ENCODE peak calls at places on chromosomes 11 and 22, in four cellular contexts. One of them, this sample, is unnamed.

GRCh38 chr11:84686726-84687125 is 940.4 kb downstream of the DLG2 start:
- DNase-seq in T-helper 2 cell: no peak
- DNase-seq in HCT116: no peak
- DNase-seq in activated CD4-positive, CD25-positive, alpha-beta regulatory T cell treated with anti-CD3 and anti-CD28 coated beads, Interleukin-2, amount 50 U/mL, for 72 hours: no peak
- DNase-seq in this sample: no peak

GRCh38 chr22:48256776-48257689 is 1494.6 kb downstream of the TBC1D22A start:
- DNase-seq in HCT116: no peak
- DNase-seq in T-helper 2 cell: no peak
- DNase-seq in activated CD4-positive, CD25-positive, alpha-beta regulatory T cell treated with anti-CD3 and anti-CD28 coated beads, Interleukin-2, amount 50 U/mL, for 72 hours: no peak
- DNase-seq in this sample: no peak

GRCh38 chr11:6719588-6719987 is 36.4 kb upstream of the MRPL17 start:
- DNase-seq in HCT116: no peak
- DNase-seq in activated CD4-positive, CD25-positive, alpha-beta regulatory T cell treated with anti-CD3 and anti-CD28 coated beads, Interleukin-2, amount 50 U/mL, for 72 hours: no peak
- DNase-seq in T-helper 2 cell: no peak
- DNase-seq in this sample: no peak

GRCh38 chr11:71202966-71203365 is 49.4 kb downstream of the SHANK2 start:
- DNase-seq in HCT116: no peak
- DNase-seq in activated CD4-positive, CD25-positive, alpha-beta regulatory T cell treated with anti-CD3 and anti-CD28 coated beads, Interleukin-2, amount 50 U/mL, for 72 hours: no peak
- DNase-seq in T-helper 2 cell: no peak
- DNase-seq in this sample: no peak

GRCh38 chr11:75913984-75914383 is 99.0 kb downstream of the UVRAG start:
- DNase-seq in T-helper 2 cell: no peak
- DNase-seq in activated CD4-positive, CD25-positive, alpha-beta regulatory T cell treated with anti-CD3 and anti-CD28 coated beads, Interleukin-2, amount 50 U/mL, for 72 hours: no peak
- DNase-seq in HCT116: no peak
- DNase-seq in this sample: no peak

GRCh38 chr11:35852056-35852455 is 91.8 kb upstream of the LDLRAD3 start:
- DNase-seq in HCT116: no peak
- DNase-seq in T-helper 2 cell: no peak
- DNase-seq in activated CD4-positive, CD25-positive, alpha-beta regulatory T cell treated with anti-CD3 and anti-CD28 coated beads, Interleukin-2, amount 50 U/mL, for 72 hours: no peak
- DNase-seq in this sample: no peak

GRCh38 chr11:119721129-119722120 is 7.6 kb downstream of the NECTIN1 start:
- DNase-seq in T-helper 2 cell: no peak
- DNase-seq in HCT116: no peak
- DNase-seq in activated CD4-positive, CD25-positive, alpha-beta regulatory T cell treated with anti-CD3 and anti-CD28 coated beads, Interleukin-2, amount 50 U/mL, for 72 hours: no peak
- DNase-seq in this sample: no peak

GRCh38 chr11:22193348-22194051 is 615 bp downstream of the ANO5 start:
- DNase-seq in T-helper 2 cell: no peak
- DNase-seq in activated CD4-positive, CD25-positive, alpha-beta regulatory T cell treated with anti-CD3 and anti-CD28 coated beads, Interleukin-2, amount 50 U/mL, for 72 hours: no peak
- DNase-seq in HCT116: no peak
- DNase-seq in this sample: no peak

GRCh38 chr11:70059971-70060370 is 18.1 kb upstream of the ANO1 start:
- DNase-seq in HCT116: no peak
- DNase-seq in activated CD4-positive, CD25-positive, alpha-beta regulatory T cell treated with anti-CD3 and anti-CD28 coated beads, Interleukin-2, amount 50 U/mL, for 72 hours: no peak
- DNase-seq in T-helper 2 cell: no peak
- DNase-seq in this sample: no peak